ENCODE peak calls at places on chromosomes 12 and 14, in four cellular contexts. R is choroid plexus epithelial cell, D is Panc1, Y is NB4. Q is an unnamed sample.

GRCh38 chr14:101289911-101290310 is 271.4 kb upstream of the DIO3 start:
- DNase-seq in D (no peak), R (no peak), Y (no peak), Q (no peak)

GRCh38 chr12:11731455-11731854 is 82.0 kb downstream of the ETV6 start:
- DNase-seq in R (peak), Y (peak), D (no peak), Q (peak)

GRCh38 chr14:51487848-51488247 is 163.9 kb upstream of the FRMD6 start:
- DNase-seq in R (no peak), D (no peak), Y (peak), Q (no peak)

GRCh38 chr12:115609356-115609755 is 668.1 kb downstream of the MED13L start:
- DNase-seq in D (no peak), Y (no peak), R (peak), Q (no peak)

GRCh38 chr14:102392506-102392905 is 29.8 kb downstream of the TECPR2 start:
- DNase-seq in Y (no peak), D (no peak), R (no peak), Q (no peak)

GRCh38 chr14:77760381-77761204 is at the start of gene SNW1:
- DNase-seq in D (no peak), Y (peak), R (peak), Q (peak)

GRCh38 chr14:95460647-95461478 is 55.6 kb downstream of the SYNE3 start:
- DNase-seq in R (peak), Y (no peak), D (no peak), Q (peak)

GRCh38 chr14:20690848-20691640 is 2.5 kb downstream of the ANG start:
- DNase-seq in Y (peak), D (peak), R (peak), Q (peak)

GRCh38 chr12:12282761-12283160 is 15.9 kb upstream of the LRP6 start:
- DNase-seq in D (no peak), Y (no peak), R (peak), Q (peak)

GRCh38 chr12:125804660-125805059 is 739.4 kb downstream of the AACS start:
- DNase-seq in D (no peak), Y (no peak), R (no peak), Q (no peak)

GRCh38 chr12:49121047-49121696 is 10.0 kb downstream of the TUBA1B start:
- DNase-seq in D (peak), Y (peak), R (peak), Q (peak)

GRCh38 chr14:76937181-76938091 is 91.1 kb downstream of the IRF2BPL start:
- DNase-seq in R (peak), Y (no peak), D (no peak), Q (peak)

GRCh38 chr12:79897617-79898016 is 37.3 kb downstream of the PPP1R12A start:
- DNase-seq in R (peak), D (no peak), Y (no peak), Q (peak)

GRCh38 chr14:60642270-60642789 is 6.9 kb downstream of the SIX1 start:
- DNase-seq in D (no peak), R (no peak), Y (no peak), Q (no peak)

GRCh38 chr14:60643443-60644402 is 5.6 kb downstream of the SIX1 start:
- DNase-seq in D (no peak), Y (no peak), R (peak), Q (no peak)

GRCh38 chr14:60640859-60641721 is 8.2 kb downstream of the SIX1 start:
- DNase-seq in D (no peak), Y (no peak), R (no peak), Q (no peak)

GRCh38 chr14:60642790-60643397 is 6.4 kb downstream of the SIX1 start:
- DNase-seq in D (no peak), R (no peak), Y (no peak), Q (no peak)

GRCh38 chr14:60641722-60642269 is 7.5 kb downstream of the SIX1 start:
- DNase-seq in D (no peak), Y (no peak), R (no peak), Q (no peak)
- H3K4me3 ChIP-seq in D (no peak), Y (no peak), R (no peak), Q (no peak)

DNA sequence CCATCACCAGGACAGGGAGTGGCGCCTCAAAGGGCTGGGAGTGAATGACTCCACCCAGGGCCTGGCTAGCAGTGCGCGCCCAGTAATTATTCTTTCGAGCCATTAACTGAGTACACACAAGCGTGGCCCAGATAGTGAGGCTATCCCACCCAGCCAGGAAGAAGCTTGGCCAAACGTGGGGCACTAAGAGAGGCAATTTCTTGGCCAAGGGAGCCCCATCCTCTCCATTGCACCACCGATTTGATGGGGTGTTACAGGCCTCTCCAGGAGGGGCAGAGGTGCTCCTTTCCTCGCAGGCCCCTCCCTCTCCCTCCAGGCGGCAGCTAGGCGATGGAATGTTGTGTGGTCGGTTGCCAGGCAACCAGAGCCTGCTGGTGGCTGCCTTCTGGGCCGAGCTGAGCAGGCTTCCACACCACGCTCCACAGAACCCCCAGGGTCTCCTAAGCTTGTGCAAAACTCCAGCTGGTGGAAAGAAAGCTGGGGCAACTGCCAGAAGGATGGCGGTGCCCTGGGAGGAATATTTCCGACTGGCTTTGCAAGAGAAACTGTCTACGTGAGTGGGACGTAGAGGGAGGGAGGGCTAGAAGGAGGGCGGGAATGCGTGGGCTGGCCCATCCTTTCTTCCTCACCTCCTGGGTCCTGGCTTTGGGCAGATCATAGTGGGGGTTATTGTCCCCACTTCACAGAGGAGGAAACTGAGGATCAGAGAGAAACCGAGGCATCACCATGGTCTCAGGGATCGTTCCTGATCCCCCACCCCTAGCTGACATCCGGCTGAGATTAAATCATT is at the start of gene CFAP73:
- DNase-seq in R (peak), D (no peak), Y (peak), Q (peak)
- TF ChIP-seq CTCF in R (no peak), D (no peak), Y (no peak), Q (no peak)

GRCh38 chr12:47077206-47078085 is 2.0 kb upstream of the PCED1B start:
- DNase-seq in D (no peak), R (no peak), Y (no peak), Q (no peak)
- H3K4me3 ChIP-seq in D (peak), R (no peak), Y (no peak), Q (peak)

DNA sequence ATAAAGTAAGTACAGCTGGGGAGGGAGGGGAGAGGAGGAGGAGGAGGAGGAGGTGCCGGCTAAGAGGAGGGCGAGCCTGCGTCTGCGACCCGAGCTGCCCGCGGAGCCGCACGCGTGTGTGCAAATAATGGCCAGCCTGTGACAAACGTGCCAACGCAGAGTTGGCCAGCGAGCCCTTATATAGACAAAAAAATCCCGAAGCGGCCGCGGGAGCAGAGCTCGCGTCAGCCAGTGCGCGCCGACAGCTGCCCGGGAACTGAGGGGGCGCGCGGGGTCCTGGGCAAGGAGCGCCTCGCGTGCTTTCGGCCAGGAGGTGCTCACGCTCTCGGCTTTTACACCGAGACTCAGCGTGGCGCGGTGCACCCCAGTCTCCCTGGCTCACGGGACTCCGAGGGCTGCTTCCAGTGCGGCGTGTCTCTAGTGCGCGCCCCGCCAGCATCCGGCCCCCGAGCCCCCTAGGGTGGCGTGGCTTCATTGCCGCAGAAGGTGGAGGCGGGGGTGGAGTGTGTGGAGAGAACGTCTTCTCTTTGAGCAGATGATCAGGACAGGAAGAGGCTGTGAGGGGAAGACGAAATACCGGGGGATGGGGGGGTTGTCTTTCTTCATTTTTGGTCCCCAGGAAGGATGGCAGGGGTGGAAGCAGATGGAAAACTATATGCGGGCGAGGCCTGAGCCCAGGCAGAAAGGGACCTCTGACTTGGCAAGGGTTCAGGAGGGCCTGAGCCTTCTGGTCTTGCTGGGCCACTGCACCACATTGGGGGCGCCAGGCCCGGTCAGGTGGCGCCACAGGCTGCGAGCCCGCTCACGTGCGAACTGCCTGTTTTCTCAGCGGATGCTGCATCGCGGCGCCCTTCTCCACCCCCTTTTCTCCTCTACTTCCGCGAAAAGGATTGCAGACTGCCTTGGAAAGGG is 659 bp downstream of the SLC16A7 start:
- DNase-seq in Y (peak), R (peak), D (no peak), Q (peak)
- TF ChIP-seq CTCF in Y (no peak), R (no peak), D (no peak), Q (no peak)

GRCh38 chr12:9754097-9754964 is 6.4 kb downstream of the CD69 start:
- DNase-seq in D (no peak), Y (no peak), R (no peak), Q (no peak)

GRCh38 chr12:9753042-9753820 is 7.5 kb downstream of the CD69 start:
- DNase-seq in R (no peak), Y (no peak), D (no peak), Q (no peak)

GRCh38 chr12:9752145-9752717 is 8.5 kb downstream of the CD69 start:
- DNase-seq in D (no peak), R (no peak), Y (no peak), Q (no peak)

GRCh38 chr12:9751204-9752144 is 9.2 kb downstream of the CD69 start:
- DNase-seq in Y (no peak), D (no peak), R (peak), Q (peak)

GRCh38 chr12:9750276-9751203 is 10.2 kb downstream of the CD69 start:
- DNase-seq in Y (peak), R (peak), D (no peak), Q (peak)
- H3K4me3 ChIP-seq in Y (peak), R (peak), D (peak), Q (peak)

DNA sequence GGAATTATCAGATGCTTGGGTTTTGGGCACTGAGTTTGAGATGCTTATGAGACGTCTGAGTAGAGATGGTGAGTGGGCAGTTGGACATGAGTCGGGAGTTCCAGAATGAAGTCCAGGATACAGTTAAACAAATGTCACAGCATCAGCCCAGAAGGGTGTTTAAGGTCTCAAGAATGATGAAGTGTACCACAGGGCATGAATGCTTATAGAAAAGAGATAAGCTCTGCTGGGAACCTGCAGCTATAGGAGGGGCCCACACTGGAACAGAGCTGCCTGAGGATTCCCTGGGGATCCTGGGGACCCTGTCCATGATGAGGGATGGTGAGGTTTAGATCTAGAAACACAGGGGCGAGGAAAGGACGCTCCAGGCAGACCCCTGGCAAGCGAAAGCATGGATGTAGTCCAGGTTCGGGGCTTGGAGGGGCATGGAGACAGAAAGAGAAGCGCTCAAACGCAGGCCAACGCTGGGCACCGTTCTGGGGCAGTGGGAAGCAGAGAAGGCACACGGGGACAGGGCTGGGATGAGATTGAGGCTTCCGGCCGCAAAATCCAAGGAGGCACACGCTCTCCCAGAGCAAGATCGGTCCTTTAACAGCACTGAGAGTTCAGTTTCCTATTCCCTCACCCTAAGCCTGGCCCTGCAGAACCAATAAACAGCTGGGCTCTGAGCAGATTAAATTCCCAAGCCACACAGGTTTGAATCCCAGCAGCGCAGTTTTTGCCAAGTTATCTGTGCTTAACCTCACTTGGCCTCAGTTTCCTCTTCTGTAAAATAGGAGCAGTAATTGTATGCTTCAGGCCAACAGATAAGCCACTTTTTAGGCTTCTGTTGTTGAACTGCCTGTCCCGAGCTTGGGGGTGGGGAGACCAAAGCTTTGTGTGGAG is 52.9 kb downstream of the EID3 start:
- DNase-seq in D (no peak), R (no peak), Y (no peak), Q (peak)
- TF ChIP-seq CTCF in D (no peak), R (no peak), Y (no peak), Q (no peak)

GRCh38 chr12:128818065-128819022 is 5.4 kb downstream of the SLC15A4 start:
- DNase-seq in R (peak), D (no peak), Y (no peak), Q (peak)
- H3K4me3 ChIP-seq in R (no peak), D (no peak), Y (no peak), Q (no peak)

GRCh38 chr12:86827409-86827808 is 571.2 kb upstream of the MGAT4C start:
- DNase-seq in R (no peak), Y (no peak), D (no peak), Q (no peak)
- TF ChIP-seq CTCF in R (no peak), Y (no peak), D (no peak), Q (no peak)

GRCh38 chr14:91870001-91870400 is 2.7 kb upstream of the TC2N start:
- DNase-seq in D (no peak), R (no peak), Y (no peak), Q (no peak)
- H3K4me3 ChIP-seq in D (no peak), R (no peak), Y (no peak), Q (no peak)